ENCODE peak calls at places on chromosomes 6 and 20, in ten cellular contexts. P is HL-60; W is heart right ventricle; U is CD8-positive, alpha-beta T cell; D is neural progenitor cell; O is uterus; E is mesendoderm; X is esophagus muscularis mucosa; J is endothelial cell of umbilical vein; K is CD8-positive, alpha-beta memory T cell. Z is an unnamed sample.

GRCh38 chr6:54481096-54481495 is 172.9 kb downstream of the TINAG start:
- DNase-seq in P (no peak), W (no peak), U (no peak), D (no peak), O (no peak), E (no peak), X (no peak), J (peak), K (no peak), Z (no peak)

GRCh38 chr6:127869183-127869582 is 31.7 kb downstream of the THEMIS start:
- DNase-seq in P (no peak), W (no peak), U (no peak), D (no peak), O (no peak), E (no peak), X (no peak), J (no peak), K (no peak), Z (no peak)

GRCh38 chr6:7761047-7761446 is 35.1 kb downstream of the BMP6 start:
- DNase-seq in P (no peak), W (no peak), U (no peak), D (no peak), O (no peak), E (no peak), X (no peak), J (no peak), K (no peak), Z (no peak)

GRCh38 chr6:28725890-28726348 is 197.9 kb downstream of the TRIM27 start:
- DNase-seq in P (peak), W (no peak), U (no peak), D (no peak), O (no peak), E (peak), X (peak), J (no peak), K (no peak), Z (peak)

GRCh38 chr6:130796313-130796905 is 30.8 kb upstream of the SMLR1 start:
- DNase-seq in P (no peak), W (peak), U (no peak), D (no peak), O (no peak), E (peak), X (no peak), J (peak), K (no peak), Z (no peak)

GRCh38 chr20:62118113-62119043 is 3.9 kb upstream of the LSM14B start:
- DNase-seq in P (no peak), W (no peak), U (no peak), D (no peak), O (no peak), E (no peak), X (no peak), J (no peak), K (no peak), Z (no peak)

GRCh38 chr6:56842602-56843475 is 112.1 kb upstream of the BEND6 start:
- DNase-seq in P (peak), W (peak), U (no peak), D (no peak), O (peak), E (peak), X (no peak), J (peak), K (no peak), Z (peak)

GRCh38 chr6:155201461-155202226 is 62.2 kb upstream of the CLDN20 start:
- DNase-seq in P (no peak), W (no peak), U (no peak), D (no peak), O (no peak), E (no peak), X (no peak), J (peak), K (no peak), Z (no peak)

GRCh38 chr6:133854633-133855598 is 34.0 kb upstream of the TCF21 start:
- DNase-seq in P (no peak), W (no peak), U (no peak), D (peak), O (no peak), E (peak), X (no peak), J (no peak), K (no peak), Z (peak)

GRCh38 chr6:35601331-35602132 is 87.2 kb downstream of the FKBP5 start:
- DNase-seq in P (peak), W (peak), U (peak), D (peak), O (peak), E (peak), X (peak), J (peak), K (peak), Z (peak)

GRCh38 chr6:160427312-160428068 is 79.3 kb downstream of the SLC22A3 start:
- DNase-seq in P (no peak), W (no peak), U (no peak), D (no peak), O (no peak), E (no peak), X (no peak), J (no peak), K (no peak), Z (no peak)

GRCh38 chr6:23633986-23634385 is 492.0 kb upstream of the NRSN1 start:
- DNase-seq in P (no peak), W (no peak), U (no peak), D (peak), O (no peak), E (no peak), X (no peak), J (no peak), K (no peak), Z (no peak)

GRCh38 chr20:51412991-51413471 is 129.5 kb downstream of the NFATC2 start:
- DNase-seq in P (no peak), W (no peak), U (no peak), D (no peak), O (no peak), E (peak), X (no peak), J (peak), K (no peak), Z (peak)

GRCh38 chr6:163494279-163494727 is 79.8 kb downstream of the QKI start:
- DNase-seq in P (no peak), W (no peak), U (no peak), D (no peak), O (no peak), E (no peak), X (no peak), J (no peak), K (no peak), Z (no peak)

GRCh38 chr6:124573953-124574352 is 388.3 kb upstream of the RNF217 start:
- DNase-seq in P (no peak), W (no peak), U (no peak), D (no peak), O (no peak), E (no peak), X (no peak), J (no peak), K (no peak), Z (no peak)

GRCh38 chr6:41638002-41638800 is at the start of gene MDFI:
- DNase-seq in P (no peak), W (no peak), U (no peak), D (peak), O (peak), E (peak), X (no peak), J (peak), K (no peak), Z (peak)

GRCh38 chr6:41639556-41640371 is 1.5 kb downstream of the MDFI start:
- DNase-seq in P (no peak), W (no peak), U (no peak), D (no peak), O (no peak), E (peak), X (no peak), J (no peak), K (no peak), Z (peak)

GRCh38 chr6:41637179-41638001 is 878 bp upstream of the MDFI start:
- DNase-seq in P (no peak), W (no peak), U (no peak), D (peak), O (no peak), E (peak), X (no peak), J (peak), K (no peak), Z (peak)

GRCh38 chr6:41640436-41640835 is 2.2 kb downstream of the MDFI start:
- DNase-seq in P (no peak), W (no peak), U (no peak), D (no peak), O (no peak), E (no peak), X (no peak), J (no peak), K (no peak), Z (peak)

DNA sequence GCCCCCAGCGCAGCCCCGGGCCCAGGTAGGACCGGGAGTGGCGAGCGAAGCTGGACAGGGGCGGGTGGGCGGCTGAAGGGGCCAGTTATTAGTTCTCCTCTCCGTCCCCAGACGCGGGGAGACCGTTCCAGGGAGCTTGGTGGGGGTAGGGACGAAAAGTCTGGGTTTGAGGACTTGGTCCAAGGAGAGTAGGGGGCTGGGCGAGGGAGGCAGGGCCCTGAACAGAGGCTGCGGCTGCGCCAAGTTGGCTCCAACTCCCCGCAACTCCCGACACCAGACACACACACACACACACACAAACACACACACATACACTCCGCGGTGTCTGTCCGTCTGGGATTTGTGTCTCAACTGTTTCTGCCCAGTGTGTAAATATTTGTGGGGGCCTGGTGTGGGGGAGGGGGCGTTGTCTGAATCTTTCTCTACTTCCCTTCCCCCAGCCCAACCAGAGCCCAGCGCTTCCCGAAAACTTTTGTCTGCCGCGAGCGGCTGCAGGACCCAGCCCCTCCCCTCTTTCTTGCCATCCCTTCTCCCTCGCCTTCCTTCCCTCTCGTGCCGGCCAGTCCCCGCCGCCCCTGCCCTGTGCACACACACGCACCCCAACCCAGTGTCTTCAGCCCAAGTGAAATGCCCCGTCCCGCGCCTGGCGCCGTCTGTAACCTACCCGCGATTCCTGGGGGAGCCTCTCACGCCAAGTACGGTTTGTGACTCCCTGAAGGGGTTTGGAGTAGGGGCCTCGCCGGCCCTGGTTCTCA is 710 bp downstream of the MDFI start:
- DNase-seq in P (no peak), W (no peak), U (no peak), D (peak), O (peak), E (peak), X (no peak), J (peak), K (no peak), Z (peak)
- H3K4me3 ChIP-seq in P (no peak), W (peak), U (peak), D (peak), O (peak), E (peak), X (peak), J (peak), K (no peak), Z (peak)

GRCh38 chr6:19613678-19614077 is 223.5 kb upstream of the ID4 start:
- DNase-seq in P (no peak), W (no peak), U (no peak), D (peak), O (no peak), E (peak), X (no peak), J (no peak), K (no peak), Z (peak)

GRCh38 chr6:19610260-19610659 is 226.9 kb upstream of the ID4 start:
- DNase-seq in P (no peak), W (no peak), U (no peak), D (no peak), O (no peak), E (no peak), X (no peak), J (no peak), K (no peak), Z (no peak)

DNA sequence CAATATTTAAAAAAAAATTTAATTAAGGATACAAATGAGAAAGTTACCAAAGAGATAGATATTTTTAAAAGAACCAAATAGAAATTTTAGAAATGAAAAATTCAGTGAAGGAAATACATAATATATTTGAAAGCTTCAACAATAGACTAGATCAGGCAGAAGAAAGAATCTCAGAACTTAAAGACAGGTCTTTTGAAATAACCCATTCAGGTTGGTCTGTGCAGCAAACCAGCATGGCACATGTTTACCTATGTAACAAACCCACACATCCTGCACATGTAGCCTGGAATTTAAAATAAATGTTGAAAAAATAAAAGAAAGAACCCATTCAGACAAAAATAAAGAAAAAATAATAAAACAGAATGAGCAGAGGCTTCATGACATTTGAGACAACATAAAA is 221.1 kb upstream of the ID4 start:
- DNase-seq in P (no peak), W (no peak), U (no peak), D (no peak), O (no peak), E (no peak), X (no peak), J (no peak), K (no peak), Z (no peak)
- H3K4me3 ChIP-seq in P (no peak), W (no peak), U (no peak), D (no peak), O (no peak), E (no peak), X (no peak), J (no peak), K (no peak), Z (no peak)

GRCh38 chr6:145732788-145733187 is 2.5 kb downstream of the EPM2A start:
- DNase-seq in P (no peak), W (no peak), U (no peak), D (peak), O (no peak), E (no peak), X (no peak), J (no peak), K (no peak), Z (no peak)

GRCh38 chr6:145735356-145736165 is at the start of gene EPM2A:
- DNase-seq in P (peak), W (peak), U (peak), D (peak), O (peak), E (peak), X (peak), J (peak), K (peak), Z (peak)

GRCh38 chr6:145734486-145735355 is 599 bp downstream of the EPM2A start:
- DNase-seq in P (peak), W (peak), U (peak), D (peak), O (peak), E (peak), X (peak), J (peak), K (peak), Z (peak)

GRCh38 chr6:145733207-145733606 is 2.1 kb downstream of the EPM2A start:
- DNase-seq in P (no peak), W (no peak), U (no peak), D (no peak), O (no peak), E (no peak), X (no peak), J (no peak), K (no peak), Z (no peak)

DNA sequence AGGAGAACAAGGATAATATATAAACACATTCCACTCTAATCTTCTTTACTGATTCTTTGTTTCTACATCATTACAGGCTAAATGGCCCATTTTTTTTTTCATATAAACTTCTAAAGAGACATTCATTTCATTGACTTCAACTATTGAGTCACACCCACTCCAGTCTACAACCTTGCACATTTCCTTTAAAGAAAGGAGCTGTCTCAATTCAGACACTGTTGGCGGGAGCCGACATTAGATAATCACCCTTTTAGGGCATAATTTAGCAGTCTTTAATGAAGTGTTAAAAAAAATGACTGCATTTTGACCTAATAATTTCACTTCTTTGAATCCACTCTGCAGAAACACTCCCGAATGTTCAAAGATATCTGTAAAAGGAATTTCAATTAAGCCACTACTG is 1.6 kb downstream of the EPM2A start:
- DNase-seq in P (peak), W (no peak), U (no peak), D (peak), O (no peak), E (no peak), X (no peak), J (no peak), K (no peak), Z (no peak)
- H3K4me3 ChIP-seq in P (peak), W (peak), U (no peak), D (peak), O (no peak), E (no peak), X (peak), J (no peak), K (no peak), Z (peak)

GRCh38 chr6:110971458-110971857 is 10.4 kb upstream of the RPF2 start:
- DNase-seq in P (no peak), W (no peak), U (no peak), D (no peak), O (no peak), E (no peak), X (no peak), J (peak), K (no peak), Z (no peak)
- H3K4me3 ChIP-seq in P (no peak), W (no peak), U (no peak), D (no peak), O (no peak), E (no peak), X (no peak), J (no peak), K (no peak), Z (no peak)

GRCh38 chr20:33412484-33412838 is 11.1 kb upstream of the CDK5RAP1 start:
- DNase-seq in P (no peak), W (no peak), U (no peak), D (no peak), O (no peak), E (no peak), X (no peak), J (no peak), K (no peak), Z (no peak)

GRCh38 chr20:33410081-33410742 is 8.9 kb upstream of the CDK5RAP1 start:
- DNase-seq in P (no peak), W (no peak), U (no peak), D (no peak), O (no peak), E (no peak), X (no peak), J (no peak), K (no peak), Z (no peak)

GRCh38 chr20:33408716-33409654 is 7.7 kb upstream of the CDK5RAP1 start:
- DNase-seq in P (peak), W (no peak), U (no peak), D (no peak), O (no peak), E (no peak), X (no peak), J (no peak), K (no peak), Z (no peak)

GRCh38 chr20:33411711-33412483 is 10.6 kb upstream of the CDK5RAP1 start:
- DNase-seq in P (no peak), W (no peak), U (no peak), D (no peak), O (no peak), E (no peak), X (no peak), J (no peak), K (no peak), Z (no peak)

DNA sequence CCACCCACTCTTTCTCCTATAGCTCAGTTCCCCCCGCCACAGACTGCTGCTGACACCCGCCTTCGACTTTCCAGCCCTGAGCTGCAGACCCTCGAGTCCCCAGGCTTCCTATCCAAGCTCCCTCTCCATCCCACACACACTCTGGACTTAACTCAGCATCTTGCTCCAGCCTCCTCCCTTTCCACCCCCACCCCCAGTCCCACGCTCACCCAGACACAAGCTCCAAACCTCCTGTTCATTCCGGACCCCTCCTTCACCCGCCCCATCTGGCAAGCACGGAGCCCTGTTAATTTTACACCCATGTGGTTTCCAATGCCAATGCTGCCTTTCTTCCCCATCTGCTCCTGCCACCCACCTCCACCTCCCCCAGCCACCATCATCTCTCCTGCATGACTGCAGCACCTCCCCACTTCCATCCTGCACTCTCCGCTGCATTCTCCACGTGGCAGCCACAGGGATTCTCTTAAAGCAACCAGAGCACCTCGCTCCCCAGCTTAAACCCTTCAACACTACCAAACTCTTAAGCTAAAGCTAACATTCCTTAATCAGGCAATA is 9.9 kb upstream of the CDK5RAP1 start:
- DNase-seq in P (no peak), W (no peak), U (no peak), D (no peak), O (no peak), E (no peak), X (no peak), J (no peak), K (no peak), Z (no peak)
- H3K4me3 ChIP-seq in P (no peak), W (no peak), U (no peak), D (no peak), O (no peak), E (no peak), X (no peak), J (no peak), K (no peak), Z (no peak)

GRCh38 chr6:107495196-107495643 is 5.3 kb downstream of the SOBP start:
- DNase-seq in P (no peak), W (peak), U (no peak), D (no peak), O (peak), E (no peak), X (no peak), J (peak), K (no peak), Z (no peak)
- H3K4me3 ChIP-seq in P (no peak), W (no peak), U (no peak), D (no peak), O (no peak), E (no peak), X (peak), J (no peak), K (no peak), Z (no peak)

GRCh38 chr6:51024126-51024525 is 205.5 kb downstream of the TFAP2B start:
- DNase-seq in P (no peak), W (no peak), U (no peak), D (no peak), O (no peak), E (no peak), X (no peak), J (no peak), K (no peak), Z (no peak)
- H3K4me3 ChIP-seq in P (no peak), W (no peak), U (no peak), D (no peak), O (no peak), E (no peak), X (no peak), J (no peak), K (no peak), Z (no peak)

Z was measured in endodermal cell.